ENCODE peak calls at places on chromosome 5, in seven cellular contexts. D is prostate gland, B is PC-3, R is neural crest cell, A is MCF 10A, Z is mammary epithelial cell, X is WTC11. P is an unnamed sample.

GRCh38 chr5:61758711-61759110 is 426.7 kb downstream of the ZSWIM6 start:
- DNase-seq in D (no peak), B (no peak), R (no peak), A (no peak), Z (peak), X (no peak), P (no peak)

GRCh38 chr5:135829681-135830383 is 4.6 kb upstream of the SLC25A48 start:
- DNase-seq in D (peak), B (peak), R (peak), A (peak), Z (peak), X (peak), P (no peak)

GRCh38 chr5:17105744-17106450 is 111.5 kb upstream of the BASP1 start:
- DNase-seq in D (no peak), B (peak), R (no peak), A (peak), Z (peak), X (no peak), P (no peak)

GRCh38 chr5:172644229-172644628 is 3.2 kb downstream of the NEURL1B start:
- DNase-seq in D (no peak), B (no peak), R (no peak), A (no peak), Z (no peak), X (no peak), P (no peak)

GRCh38 chr5:78699565-78700143 is 51.1 kb upstream of the LHFPL2 start:
- DNase-seq in D (no peak), B (peak), R (peak), A (peak), Z (peak), X (no peak), P (peak)

GRCh38 chr5:147567917-147568598 is 58.2 kb upstream of the DPYSL3 start:
- DNase-seq in D (no peak), B (peak), R (no peak), A (peak), Z (peak), X (peak), P (no peak)

GRCh38 chr5:42840842-42841574 is 29.3 kb upstream of the SELENOP start:
- DNase-seq in D (no peak), B (no peak), R (no peak), A (no peak), Z (peak), X (no peak), P (no peak)

GRCh38 chr5:90226433-90227099 is 183.0 kb downstream of the CETN3 start:
- DNase-seq in D (no peak), B (no peak), R (no peak), A (no peak), Z (no peak), X (no peak), P (no peak)

GRCh38 chr5:181241393-181241975 is 2.2 kb downstream of the RACK1 start:
- DNase-seq in D (no peak), B (peak), R (no peak), A (peak), Z (peak), X (no peak), P (no peak)

GRCh38 chr5:143566139-143566538 is 162.7 kb upstream of the NR3C1 start:
- DNase-seq in D (no peak), B (no peak), R (no peak), A (no peak), Z (no peak), X (no peak), P (no peak)

GRCh38 chr5:177369050-177369912 is 11.6 kb downstream of the RGS14 start:
- DNase-seq in D (no peak), B (peak), R (peak), A (peak), Z (no peak), X (peak), P (no peak)

GRCh38 chr5:104540448-104540847 is 977.9 kb upstream of the NUDT12 start:
- DNase-seq in D (no peak), B (peak), R (no peak), A (peak), Z (no peak), X (no peak), P (no peak)

GRCh38 chr5:59209758-59210359 is 627.0 kb downstream of the RAB3C start:
- DNase-seq in D (no peak), B (no peak), R (no peak), A (peak), Z (peak), X (no peak), P (no peak)

GRCh38 chr5:135359374-135360165 is 39.5 kb downstream of the MACROH2A1 start:
- DNase-seq in D (no peak), B (no peak), R (no peak), A (no peak), Z (no peak), X (no peak), P (no peak)

GRCh38 chr5:177982072-177982727 is 13.8 kb downstream of the PROP1 start:
- DNase-seq in D (no peak), B (peak), R (no peak), A (peak), Z (no peak), X (peak), P (no peak)

GRCh38 chr5:38468202-38468656 is 88.2 kb downstream of the LIFR start:
- DNase-seq in D (no peak), B (peak), R (no peak), A (peak), Z (peak), X (no peak), P (peak)

GRCh38 chr5:14983666-14984441 is 112.3 kb upstream of the ANKH start:
- DNase-seq in D (peak), B (no peak), R (no peak), A (no peak), Z (no peak), X (no peak), P (no peak)

GRCh38 chr5:8864053-8864452 is 681.8 kb downstream of the SEMA5A start:
- DNase-seq in D (no peak), B (peak), R (no peak), A (peak), Z (peak), X (peak), P (peak)

GRCh38 chr5:134526483-134527155 is 1.1 kb downstream of the JADE2 start:
- DNase-seq in D (peak), B (peak), R (peak), A (peak), Z (no peak), X (peak), P (no peak)

GRCh38 chr5:171647043-171647899 is 138.3 kb upstream of the SMIM23 start:
- DNase-seq in D (no peak), B (peak), R (no peak), A (peak), Z (no peak), X (no peak), P (peak)

GRCh38 chr5:107985144-107985543 is 314.4 kb upstream of the EFNA5 start:
- DNase-seq in D (peak), B (peak), R (no peak), A (peak), Z (no peak), X (no peak), P (no peak)

GRCh38 chr5:1923766-1924165 is 41.0 kb upstream of the IRX4 start:
- DNase-seq in D (no peak), B (no peak), R (no peak), A (no peak), Z (no peak), X (no peak), P (no peak)

GRCh38 chr5:54705994-54706616 is 188.5 kb downstream of the SNX18 start:
- DNase-seq in D (no peak), B (no peak), R (no peak), A (no peak), Z (no peak), X (no peak), P (no peak)

GRCh38 chr5:89265511-89266169 is 382.7 kb upstream of the MEF2C start:
- DNase-seq in D (no peak), B (peak), R (no peak), A (no peak), Z (peak), X (no peak), P (no peak)

GRCh38 chr5:65721050-65721774 is 697 bp downstream of the SGTB start:
- DNase-seq in D (peak), B (peak), R (peak), A (peak), Z (peak), X (peak), P (no peak)

GRCh38 chr5:58184910-58185309 is 275.0 kb downstream of the PLK2 start:
- DNase-seq in D (no peak), B (peak), R (no peak), A (peak), Z (peak), X (no peak), P (no peak)

GRCh38 chr5:5179079-5179478 is 38.9 kb downstream of the ADAMTS16 start:
- DNase-seq in D (no peak), B (peak), R (no peak), A (no peak), Z (no peak), X (no peak), P (no peak)

GRCh38 chr5:3564136-3564535 is 31.5 kb upstream of the IRX1 start:
- DNase-seq in D (no peak), B (no peak), R (no peak), A (no peak), Z (no peak), X (no peak), P (no peak)

GRCh38 chr5:54309751-54310432 is 481 bp downstream of the ARL15 start:
- DNase-seq in D (peak), B (peak), R (peak), A (peak), Z (peak), X (peak), P (no peak)

GRCh38 chr5:146205499-146206202 is 2.2 kb downstream of the RBM27 start:
- DNase-seq in D (no peak), B (no peak), R (no peak), A (no peak), Z (no peak), X (no peak), P (no peak)

GRCh38 chr5:32020271-32020670 is 153.8 kb downstream of the GOLPH3 start:
- DNase-seq in D (no peak), B (no peak), R (no peak), A (no peak), Z (no peak), X (no peak), P (no peak)

GRCh38 chr5:156556666-156557401 is 229.9 kb downstream of the SGCD start:
- DNase-seq in D (no peak), B (no peak), R (no peak), A (no peak), Z (no peak), X (no peak), P (no peak)

GRCh38 chr5:81513982-81514381 is 120.0 kb upstream of the ACOT12 start:
- DNase-seq in D (no peak), B (peak), R (no peak), A (peak), Z (no peak), X (no peak), P (no peak)
- TF ChIP-seq CTCF in D (no peak), B (peak), R (peak), A (peak), Z (peak), X (no peak), P (peak)

GRCh38 chr5:159104058-159104651 is 4.4 kb upstream of the EBF1 start:
- DNase-seq in D (no peak), B (peak), R (no peak), A (no peak), Z (no peak), X (peak), P (no peak)
- TF ChIP-seq CTCF in D (no peak), B (peak), R (peak), A (no peak), Z (no peak), X (no peak), P (peak)

GRCh38 chr5:150163547-150164059 is 3.0 kb upstream of the CDX1 start:
- DNase-seq in D (no peak), B (no peak), R (peak), A (no peak), Z (no peak), X (peak), P (no peak)

GRCh38 chr5:150161242-150162141 is 5.1 kb upstream of the CDX1 start:
- DNase-seq in D (peak), B (peak), R (peak), A (peak), Z (peak), X (peak), P (peak)

GRCh38 chr5:150162142-150162513 is 4.5 kb upstream of the CDX1 start:
- DNase-seq in D (no peak), B (no peak), R (no peak), A (no peak), Z (no peak), X (no peak), P (no peak)

GRCh38 chr5:150164211-150164610 is 2.4 kb upstream of the CDX1 start:
- DNase-seq in D (no peak), B (no peak), R (no peak), A (no peak), Z (no peak), X (no peak), P (no peak)

GRCh38 chr5:150163035-150163434 is 3.5 kb upstream of the CDX1 start:
- DNase-seq in D (no peak), B (no peak), R (no peak), A (no peak), Z (no peak), X (no peak), P (no peak)
- TF ChIP-seq CTCF in D (no peak), B (no peak), R (no peak), A (no peak), Z (no peak), X (no peak), P (no peak)

GRCh38 chr5:139263431-139263975 is 30.0 kb upstream of the MATR3 start:
- DNase-seq in D (no peak), B (no peak), R (no peak), A (no peak), Z (no peak), X (no peak), P (no peak)
- TF ChIP-seq CTCF in D (no peak), B (no peak), R (no peak), A (no peak), Z (no peak), X (no peak), P (no peak)

GRCh38 chr5:141373673-141374317 is at the start of gene PCDHGA6:
- DNase-seq in D (no peak), B (no peak), R (no peak), A (peak), Z (peak), X (no peak), P (no peak)

GRCh38 chr5:141374627-141375026 is 936 bp downstream of the PCDHGA6 start:
- DNase-seq in D (no peak), B (no peak), R (no peak), A (no peak), Z (no peak), X (no peak), P (no peak)

GRCh38 chr5:141371572-141372475 is 1.8 kb downstream of the PCDHGB3 start:
- DNase-seq in D (no peak), B (no peak), R (no peak), A (no peak), Z (no peak), X (no peak), P (no peak)

GRCh38 chr5:141366016-141366896 is 2.3 kb downstream of the PCDHGA5 start:
- DNase-seq in D (no peak), B (no peak), R (no peak), A (no peak), Z (no peak), X (no peak), P (no peak)

GRCh38 chr5:141369994-141370848 is at the start of gene PCDHGB3:
- DNase-seq in D (no peak), B (no peak), R (no peak), A (peak), Z (peak), X (peak), P (no peak)
- TF ChIP-seq CTCF in D (no peak), B (no peak), R (no peak), A (peak), Z (peak), X (no peak), P (peak)

GRCh38 chr5:11607944-11608343 is 296.3 kb downstream of the CTNND2 start:
- DNase-seq in D (no peak), B (no peak), R (no peak), A (no peak), Z (no peak), X (no peak), P (no peak)

GRCh38 chr5:11596657-11597071 is 307.6 kb downstream of the CTNND2 start:
- DNase-seq in D (no peak), B (no peak), R (no peak), A (no peak), Z (no peak), X (no peak), P (no peak)

GRCh38 chr5:11599499-11599898 is 304.7 kb downstream of the CTNND2 start:
- DNase-seq in D (no peak), B (no peak), R (no peak), A (no peak), Z (no peak), X (no peak), P (no peak)

GRCh38 chr5:11602298-11602697 is 301.9 kb downstream of the CTNND2 start:
- DNase-seq in D (no peak), B (peak), R (no peak), A (peak), Z (no peak), X (no peak), P (no peak)
- TF ChIP-seq CTCF in D (no peak), B (peak), R (peak), A (no peak), Z (no peak), X (no peak), P (no peak)

GRCh38 chr5:95970359-95970704 is 8.7 kb upstream of the ELL2 start:
- DNase-seq in D (no peak), B (no peak), R (no peak), A (no peak), Z (no peak), X (no peak), P (no peak)

GRCh38 chr5:95976606-95977005 is 15.0 kb upstream of the ELL2 start:
- DNase-seq in D (no peak), B (no peak), R (no peak), A (no peak), Z (no peak), X (no peak), P (no peak)

GRCh38 chr5:95973793-95974325 is 12.2 kb upstream of the ELL2 start:
- DNase-seq in D (no peak), B (no peak), R (no peak), A (no peak), Z (no peak), X (no peak), P (no peak)

GRCh38 chr5:95972196-95972595 is 10.5 kb upstream of the ELL2 start:
- DNase-seq in D (no peak), B (no peak), R (no peak), A (no peak), Z (no peak), X (no peak), P (no peak)

DNA sequence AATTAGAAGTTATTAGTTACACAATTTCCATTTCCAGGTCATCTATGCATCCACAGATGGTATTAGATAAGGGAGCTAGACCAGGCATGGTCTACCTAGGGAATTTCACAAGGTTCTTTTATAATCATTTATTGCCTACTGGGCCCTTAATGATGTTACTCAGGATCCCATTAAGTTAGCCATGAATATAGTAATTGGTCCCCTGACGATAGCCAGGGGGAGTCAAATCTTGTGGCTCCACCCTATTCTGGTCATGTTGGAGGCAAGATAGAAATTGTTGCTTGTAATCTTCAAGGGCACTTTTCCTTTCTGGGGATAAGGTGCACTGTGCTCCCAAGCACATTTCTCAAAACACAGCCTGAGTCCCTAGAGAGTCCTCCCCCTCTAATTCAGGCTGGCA is 14.1 kb upstream of the ELL2 start:
- DNase-seq in D (no peak), B (no peak), R (no peak), A (no peak), Z (no peak), X (no peak), P (no peak)
- TF ChIP-seq CTCF in D (no peak), B (no peak), R (no peak), A (no peak), Z (no peak), X (no peak), P (no peak)

GRCh38 chr5:169331292-169331852 is 30.4 kb upstream of the SLIT3 start:
- DNase-seq in D (no peak), B (peak), R (no peak), A (no peak), Z (no peak), X (no peak), P (no peak)
- TF ChIP-seq CTCF in D (no peak), B (peak), R (no peak), A (no peak), Z (no peak), X (no peak), P (no peak)

GRCh38 chr5:164799391-164799790 is 1294.0 kb downstream of the MAT2B start:
- DNase-seq in D (no peak), B (no peak), R (no peak), A (no peak), Z (no peak), X (no peak), P (no peak)
- TF ChIP-seq CTCF in D (no peak), B (no peak), R (no peak), A (no peak), Z (no peak), X (no peak), P (no peak)